ENCODE peak calls at places on chromosomes 6 and 20, in five cellular contexts. One of them, this sample, is unnamed.

GRCh38 chr6:34143884-34144580 is 1.9 kb downstream of the GRM4 start:
- DNase-seq in activated effector memory CD4-positive, alpha-beta T cell treated with Interleukin-2 at 50 U/mL for 16 hours: peak
- DNase-seq in AG08396: no peak
- DNase-seq in ELF-1: peak
- DNase-seq in stimulated activated CD4-positive, alpha-beta T cell treated with anti-CD3 and anti-CD28 coated beads, TNF-alpha, amount 100 ng/mL, for 1 hour: no peak
- DNase-seq in this sample: peak

GRCh38 chr6:32623693-32624092 is 13.5 kb upstream of the HLA-DQA1 start:
- DNase-seq in activated effector memory CD4-positive, alpha-beta T cell treated with Interleukin-2 at 50 U/mL for 16 hours: no peak
- DNase-seq in stimulated activated CD4-positive, alpha-beta T cell treated with anti-CD3 and anti-CD28 coated beads, TNF-alpha, amount 100 ng/mL, for 1 hour: no peak
- DNase-seq in ELF-1: no peak
- DNase-seq in AG08396: no peak
- DNase-seq in this sample: no peak

GRCh38 chr6:133956413-133957049 is 3.5 kb downstream of the TBPL1 start:
- DNase-seq in AG08396: no peak
- DNase-seq in activated effector memory CD4-positive, alpha-beta T cell treated with Interleukin-2 at 50 U/mL for 16 hours: no peak
- DNase-seq in ELF-1: no peak
- DNase-seq in stimulated activated CD4-positive, alpha-beta T cell treated with anti-CD3 and anti-CD28 coated beads, TNF-alpha, amount 100 ng/mL, for 1 hour: no peak
- DNase-seq in this sample: no peak

GRCh38 chr20:9228774-9229450 is 160.0 kb downstream of the PLCB4 start:
- DNase-seq in stimulated activated CD4-positive, alpha-beta T cell treated with anti-CD3 and anti-CD28 coated beads, TNF-alpha, amount 100 ng/mL, for 1 hour: no peak
- DNase-seq in AG08396: no peak
- DNase-seq in activated effector memory CD4-positive, alpha-beta T cell treated with Interleukin-2 at 50 U/mL for 16 hours: no peak
- DNase-seq in ELF-1: no peak
- DNase-seq in this sample: no peak

GRCh38 chr20:35283441-35284266 is 918 bp downstream of the EIF6 start:
- DNase-seq in AG08396: no peak
- DNase-seq in ELF-1: no peak
- DNase-seq in activated effector memory CD4-positive, alpha-beta T cell treated with Interleukin-2 at 50 U/mL for 16 hours: no peak
- DNase-seq in stimulated activated CD4-positive, alpha-beta T cell treated with anti-CD3 and anti-CD28 coated beads, TNF-alpha, amount 100 ng/mL, for 1 hour: no peak
- DNase-seq in this sample: no peak

GRCh38 chr20:38134427-38135281 is 30.4 kb downstream of the TGM2 start:
- DNase-seq in AG08396: no peak
- DNase-seq in stimulated activated CD4-positive, alpha-beta T cell treated with anti-CD3 and anti-CD28 coated beads, TNF-alpha, amount 100 ng/mL, for 1 hour: no peak
- DNase-seq in ELF-1: peak
- DNase-seq in activated effector memory CD4-positive, alpha-beta T cell treated with Interleukin-2 at 50 U/mL for 16 hours: no peak
- DNase-seq in this sample: no peak

GRCh38 chr6:110543106-110543505 is 66.7 kb upstream of the SLC22A16 start:
- DNase-seq in stimulated activated CD4-positive, alpha-beta T cell treated with anti-CD3 and anti-CD28 coated beads, TNF-alpha, amount 100 ng/mL, for 1 hour: no peak
- DNase-seq in activated effector memory CD4-positive, alpha-beta T cell treated with Interleukin-2 at 50 U/mL for 16 hours: no peak
- DNase-seq in ELF-1: no peak
- DNase-seq in AG08396: no peak
- DNase-seq in this sample: no peak

GRCh38 chr6:111154981-111155380 is 67.7 kb downstream of the SLC16A10 start:
- DNase-seq in stimulated activated CD4-positive, alpha-beta T cell treated with anti-CD3 and anti-CD28 coated beads, TNF-alpha, amount 100 ng/mL, for 1 hour: no peak
- DNase-seq in activated effector memory CD4-positive, alpha-beta T cell treated with Interleukin-2 at 50 U/mL for 16 hours: no peak
- DNase-seq in ELF-1: no peak
- DNase-seq in AG08396: no peak
- DNase-seq in this sample: no peak

GRCh38 chr6:94376876-94377275 is 957.5 kb upstream of the EPHA7 start:
- DNase-seq in ELF-1: no peak
- DNase-seq in stimulated activated CD4-positive, alpha-beta T cell treated with anti-CD3 and anti-CD28 coated beads, TNF-alpha, amount 100 ng/mL, for 1 hour: no peak
- DNase-seq in AG08396: no peak
- DNase-seq in activated effector memory CD4-positive, alpha-beta T cell treated with Interleukin-2 at 50 U/mL for 16 hours: no peak
- DNase-seq in this sample: no peak

GRCh38 chr6:158285321-158285960 is 26.8 kb upstream of the TULP4 start:
- DNase-seq in activated effector memory CD4-positive, alpha-beta T cell treated with Interleukin-2 at 50 U/mL for 16 hours: no peak
- DNase-seq in AG08396: no peak
- DNase-seq in ELF-1: no peak
- DNase-seq in stimulated activated CD4-positive, alpha-beta T cell treated with anti-CD3 and anti-CD28 coated beads, TNF-alpha, amount 100 ng/mL, for 1 hour: no peak
- DNase-seq in this sample: no peak

GRCh38 chr6:36947570-36948351 is 6.8 kb upstream of the PI16 start:
- DNase-seq in stimulated activated CD4-positive, alpha-beta T cell treated with anti-CD3 and anti-CD28 coated beads, TNF-alpha, amount 100 ng/mL, for 1 hour: no peak
- DNase-seq in activated effector memory CD4-positive, alpha-beta T cell treated with Interleukin-2 at 50 U/mL for 16 hours: peak
- DNase-seq in AG08396: peak
- DNase-seq in ELF-1: no peak
- DNase-seq in this sample: peak

GRCh38 chr20:35731469-35731788 is 10.6 kb downstream of the RBM39 start:
- DNase-seq in activated effector memory CD4-positive, alpha-beta T cell treated with Interleukin-2 at 50 U/mL for 16 hours: no peak
- DNase-seq in ELF-1: no peak
- DNase-seq in AG08396: no peak
- DNase-seq in stimulated activated CD4-positive, alpha-beta T cell treated with anti-CD3 and anti-CD28 coated beads, TNF-alpha, amount 100 ng/mL, for 1 hour: no peak
- DNase-seq in this sample: no peak

GRCh38 chr6:130575971-130576370 is 210.2 kb downstream of the TMEM200A start:
- DNase-seq in AG08396: no peak
- DNase-seq in stimulated activated CD4-positive, alpha-beta T cell treated with anti-CD3 and anti-CD28 coated beads, TNF-alpha, amount 100 ng/mL, for 1 hour: peak
- DNase-seq in ELF-1: no peak
- DNase-seq in activated effector memory CD4-positive, alpha-beta T cell treated with Interleukin-2 at 50 U/mL for 16 hours: peak
- DNase-seq in this sample: no peak

GRCh38 chr6:22613695-22614094 is 44.3 kb downstream of the HDGFL1 start:
- DNase-seq in AG08396: peak
- DNase-seq in stimulated activated CD4-positive, alpha-beta T cell treated with anti-CD3 and anti-CD28 coated beads, TNF-alpha, amount 100 ng/mL, for 1 hour: no peak
- DNase-seq in activated effector memory CD4-positive, alpha-beta T cell treated with Interleukin-2 at 50 U/mL for 16 hours: no peak
- DNase-seq in ELF-1: no peak
- DNase-seq in this sample: no peak

GRCh38 chr6:169964440-169965212 is 213.2 kb downstream of the ERMARD start:
- DNase-seq in ELF-1: no peak
- DNase-seq in stimulated activated CD4-positive, alpha-beta T cell treated with anti-CD3 and anti-CD28 coated beads, TNF-alpha, amount 100 ng/mL, for 1 hour: no peak
- DNase-seq in AG08396: no peak
- DNase-seq in activated effector memory CD4-positive, alpha-beta T cell treated with Interleukin-2 at 50 U/mL for 16 hours: no peak
- DNase-seq in this sample: peak

GRCh38 chr20:56995635-56996075 is 270.8 kb downstream of the BMP7 start:
- DNase-seq in activated effector memory CD4-positive, alpha-beta T cell treated with Interleukin-2 at 50 U/mL for 16 hours: no peak
- DNase-seq in stimulated activated CD4-positive, alpha-beta T cell treated with anti-CD3 and anti-CD28 coated beads, TNF-alpha, amount 100 ng/mL, for 1 hour: no peak
- DNase-seq in ELF-1: peak
- DNase-seq in AG08396: peak
- DNase-seq in this sample: peak

GRCh38 chr6:56849876-56850275 is 105.0 kb upstream of the BEND6 start:
- DNase-seq in ELF-1: peak
- DNase-seq in AG08396: peak
- DNase-seq in stimulated activated CD4-positive, alpha-beta T cell treated with anti-CD3 and anti-CD28 coated beads, TNF-alpha, amount 100 ng/mL, for 1 hour: no peak
- DNase-seq in activated effector memory CD4-positive, alpha-beta T cell treated with Interleukin-2 at 50 U/mL for 16 hours: no peak
- DNase-seq in this sample: peak

GRCh38 chr20:54083459-54083858 is 13.1 kb upstream of the BCAS1 start:
- DNase-seq in AG08396: no peak
- DNase-seq in ELF-1: no peak
- DNase-seq in stimulated activated CD4-positive, alpha-beta T cell treated with anti-CD3 and anti-CD28 coated beads, TNF-alpha, amount 100 ng/mL, for 1 hour: no peak
- DNase-seq in activated effector memory CD4-positive, alpha-beta T cell treated with Interleukin-2 at 50 U/mL for 16 hours: no peak
- DNase-seq in this sample: no peak

GRCh38 chr6:17281497-17282481 is 628 bp downstream of the RBM24 start:
- DNase-seq in stimulated activated CD4-positive, alpha-beta T cell treated with anti-CD3 and anti-CD28 coated beads, TNF-alpha, amount 100 ng/mL, for 1 hour: no peak
- DNase-seq in AG08396: no peak
- DNase-seq in ELF-1: peak
- DNase-seq in activated effector memory CD4-positive, alpha-beta T cell treated with Interleukin-2 at 50 U/mL for 16 hours: no peak
- DNase-seq in this sample: peak

GRCh38 chr20:47964174-47964573 is 178.9 kb upstream of the SULF2 start:
- DNase-seq in AG08396: no peak
- DNase-seq in ELF-1: no peak
- DNase-seq in stimulated activated CD4-positive, alpha-beta T cell treated with anti-CD3 and anti-CD28 coated beads, TNF-alpha, amount 100 ng/mL, for 1 hour: no peak
- DNase-seq in activated effector memory CD4-positive, alpha-beta T cell treated with Interleukin-2 at 50 U/mL for 16 hours: no peak
- DNase-seq in this sample: no peak

GRCh38 chr20:22776369-22776768 is 192.0 kb upstream of the FOXA2 start:
- DNase-seq in stimulated activated CD4-positive, alpha-beta T cell treated with anti-CD3 and anti-CD28 coated beads, TNF-alpha, amount 100 ng/mL, for 1 hour: no peak
- DNase-seq in activated effector memory CD4-positive, alpha-beta T cell treated with Interleukin-2 at 50 U/mL for 16 hours: no peak
- DNase-seq in ELF-1: no peak
- DNase-seq in AG08396: no peak
- DNase-seq in this sample: no peak

GRCh38 chr6:47698342-47698787 is at the start of gene ADGRF4:
- DNase-seq in ELF-1: no peak
- DNase-seq in stimulated activated CD4-positive, alpha-beta T cell treated with anti-CD3 and anti-CD28 coated beads, TNF-alpha, amount 100 ng/mL, for 1 hour: no peak
- DNase-seq in AG08396: no peak
- DNase-seq in activated effector memory CD4-positive, alpha-beta T cell treated with Interleukin-2 at 50 U/mL for 16 hours: no peak
- DNase-seq in this sample: no peak

GRCh38 chr20:52003976-52004375 is 187.6 kb downstream of the ZFP64 start:
- DNase-seq in ELF-1: no peak
- DNase-seq in AG08396: no peak
- DNase-seq in activated effector memory CD4-positive, alpha-beta T cell treated with Interleukin-2 at 50 U/mL for 16 hours: no peak
- DNase-seq in stimulated activated CD4-positive, alpha-beta T cell treated with anti-CD3 and anti-CD28 coated beads, TNF-alpha, amount 100 ng/mL, for 1 hour: no peak
- DNase-seq in this sample: no peak

GRCh38 chr6:130240232-130240631 is 17.5 kb upstream of the SAMD3 start:
- DNase-seq in ELF-1: no peak
- DNase-seq in activated effector memory CD4-positive, alpha-beta T cell treated with Interleukin-2 at 50 U/mL for 16 hours: no peak
- DNase-seq in AG08396: peak
- DNase-seq in stimulated activated CD4-positive, alpha-beta T cell treated with anti-CD3 and anti-CD28 coated beads, TNF-alpha, amount 100 ng/mL, for 1 hour: no peak
- DNase-seq in this sample: no peak

GRCh38 chr6:133547136-133547535 is 306.0 kb downstream of the EYA4 start:
- DNase-seq in ELF-1: no peak
- DNase-seq in AG08396: no peak
- DNase-seq in activated effector memory CD4-positive, alpha-beta T cell treated with Interleukin-2 at 50 U/mL for 16 hours: no peak
- DNase-seq in stimulated activated CD4-positive, alpha-beta T cell treated with anti-CD3 and anti-CD28 coated beads, TNF-alpha, amount 100 ng/mL, for 1 hour: no peak
- DNase-seq in this sample: no peak

GRCh38 chr6:27668442-27669275 is 195.8 kb upstream of the ZNF184 start:
- DNase-seq in stimulated activated CD4-positive, alpha-beta T cell treated with anti-CD3 and anti-CD28 coated beads, TNF-alpha, amount 100 ng/mL, for 1 hour: no peak
- DNase-seq in AG08396: peak
- DNase-seq in activated effector memory CD4-positive, alpha-beta T cell treated with Interleukin-2 at 50 U/mL for 16 hours: no peak
- DNase-seq in ELF-1: peak
- DNase-seq in this sample: peak

GRCh38 chr6:138493413-138493812 is 5.9 kb downstream of the NHSL1 start:
- DNase-seq in ELF-1: peak
- DNase-seq in AG08396: no peak
- DNase-seq in stimulated activated CD4-positive, alpha-beta T cell treated with anti-CD3 and anti-CD28 coated beads, TNF-alpha, amount 100 ng/mL, for 1 hour: no peak
- DNase-seq in activated effector memory CD4-positive, alpha-beta T cell treated with Interleukin-2 at 50 U/mL for 16 hours: no peak
- DNase-seq in this sample: no peak

GRCh38 chr20:62357681-62358080 is 9.4 kb downstream of the LAMA5 start:
- DNase-seq in AG08396: no peak
- DNase-seq in stimulated activated CD4-positive, alpha-beta T cell treated with anti-CD3 and anti-CD28 coated beads, TNF-alpha, amount 100 ng/mL, for 1 hour: no peak
- DNase-seq in activated effector memory CD4-positive, alpha-beta T cell treated with Interleukin-2 at 50 U/mL for 16 hours: no peak
- DNase-seq in ELF-1: no peak
- DNase-seq in this sample: peak

GRCh38 chr20:22611636-22612035 is 27.3 kb upstream of the FOXA2 start:
- DNase-seq in ELF-1: no peak
- DNase-seq in activated effector memory CD4-positive, alpha-beta T cell treated with Interleukin-2 at 50 U/mL for 16 hours: no peak
- DNase-seq in stimulated activated CD4-positive, alpha-beta T cell treated with anti-CD3 and anti-CD28 coated beads, TNF-alpha, amount 100 ng/mL, for 1 hour: no peak
- DNase-seq in AG08396: no peak
- DNase-seq in this sample: no peak

GRCh38 chr6:131042664-131043063 is 20.4 kb downstream of the EPB41L2 start:
- DNase-seq in stimulated activated CD4-positive, alpha-beta T cell treated with anti-CD3 and anti-CD28 coated beads, TNF-alpha, amount 100 ng/mL, for 1 hour: no peak
- DNase-seq in AG08396: no peak
- DNase-seq in ELF-1: no peak
- DNase-seq in activated effector memory CD4-positive, alpha-beta T cell treated with Interleukin-2 at 50 U/mL for 16 hours: no peak
- DNase-seq in this sample: no peak

GRCh38 chr6:148831064-148831463 is 84.2 kb downstream of the UST start:
- DNase-seq in stimulated activated CD4-positive, alpha-beta T cell treated with anti-CD3 and anti-CD28 coated beads, TNF-alpha, amount 100 ng/mL, for 1 hour: no peak
- DNase-seq in AG08396: no peak
- DNase-seq in ELF-1: no peak
- DNase-seq in activated effector memory CD4-positive, alpha-beta T cell treated with Interleukin-2 at 50 U/mL for 16 hours: peak
- DNase-seq in this sample: no peak

GRCh38 chr20:46558511-46558959 is 8.1 kb upstream of the OCSTAMP start:
- DNase-seq in AG08396: peak
- DNase-seq in ELF-1: peak
- DNase-seq in stimulated activated CD4-positive, alpha-beta T cell treated with anti-CD3 and anti-CD28 coated beads, TNF-alpha, amount 100 ng/mL, for 1 hour: no peak
- DNase-seq in activated effector memory CD4-positive, alpha-beta T cell treated with Interleukin-2 at 50 U/mL for 16 hours: no peak
- DNase-seq in this sample: no peak

GRCh38 chr20:50815162-50815989 is 20.5 kb downstream of the BCAS4 start:
- DNase-seq in stimulated activated CD4-positive, alpha-beta T cell treated with anti-CD3 and anti-CD28 coated beads, TNF-alpha, amount 100 ng/mL, for 1 hour: no peak
- DNase-seq in activated effector memory CD4-positive, alpha-beta T cell treated with Interleukin-2 at 50 U/mL for 16 hours: no peak
- DNase-seq in AG08396: peak
- DNase-seq in ELF-1: no peak
- DNase-seq in this sample: no peak